ENCODE peak calls at places on chromosomes 1 and 21, in four cellular contexts. H, Q, R and K are unnamed samples.

GRCh38 chr21:44258056-44258725 is 3.5 kb downstream of the DNMT3L start:
- DNase-seq in H (no peak), Q (no peak), R (no peak), K (no peak)

GRCh38 chr1:2091611-2092604 is 41.7 kb downstream of the PRKCZ start:
- DNase-seq in H (no peak), Q (no peak), R (peak; percentile 42), K (peak; percentile 55)

GRCh38 chr1:196997428-196997827 is 20.1 kb downstream of the CFHR5 start:
- DNase-seq in H (no peak), Q (peak; percentile 51), R (no peak), K (no peak)

GRCh38 chr1:73593804-73594203 is 604.2 kb downstream of the LRRIQ3 start:
- DNase-seq in H (no peak), Q (peak; percentile 70), R (no peak), K (no peak)

GRCh38 chr1:247360991-247361721 is 29.5 kb upstream of the ZNF496 start:
- DNase-seq in H (no peak), Q (no peak), R (no peak), K (no peak)

GRCh38 chr1:171645553-171646336 is 6.7 kb downstream of the MYOC start:
- DNase-seq in H (no peak), Q (peak; percentile 5), R (no peak), K (no peak)

GRCh38 chr1:41622859-41623732 is 138.6 kb upstream of the EDN2 start:
- DNase-seq in H (no peak), Q (peak; percentile 68), R (no peak), K (no peak)

GRCh38 chr1:41418868-41419583 is 57.8 kb downstream of the FOXO6 start:
- DNase-seq in H (no peak), Q (peak; percentile 73), R (no peak), K (peak; percentile 89)

GRCh38 chr1:19327301-19327700 is 15.2 kb downstream of the SLC66A1 start:
- DNase-seq in H (no peak), Q (no peak), R (no peak), K (no peak)

GRCh38 chr1:3785458-3786157 is 10.7 kb downstream of the LRRC47 start:
- DNase-seq in H (no peak), Q (peak; percentile 14), R (no peak), K (no peak)

GRCh38 chr1:99457381-99458165 is 188.3 kb upstream of the PALMD start:
- DNase-seq in H (no peak), Q (peak; percentile 90), R (no peak), K (peak; percentile 40)

GRCh38 chr1:24392604-24392946 is 21.0 kb downstream of the STPG1 start:
- DNase-seq in H (no peak), Q (peak; percentile 36), R (no peak), K (no peak)

GRCh38 chr1:185267278-185267677 is 49.8 kb downstream of the IVNS1ABP start:
- DNase-seq in H (no peak), Q (no peak), R (no peak), K (no peak)

GRCh38 chr1:206814716-206815341 is 42.5 kb upstream of the IL10 start:
- DNase-seq in H (no peak), Q (peak; percentile 75), R (no peak), K (no peak)

GRCh38 chr1:60596791-60597748 is 485.3 kb upstream of the NFIA start:
- DNase-seq in H (no peak), Q (no peak), R (no peak), K (no peak)

GRCh38 chr21:45971487-45972352 is 9.8 kb upstream of the COL6A1 start:
- DNase-seq in H (no peak), Q (peak; percentile 80), R (no peak), K (no peak)

GRCh38 chr1:209398330-209398991 is 185.1 kb upstream of the CAMK1G start:
- DNase-seq in H (no peak), Q (peak; percentile 66), R (no peak), K (peak; percentile 89)

GRCh38 chr1:245690946-245691456 is 536.2 kb downstream of the KIF26B start:
- DNase-seq in H (no peak), Q (no peak), R (no peak), K (no peak)

GRCh38 chr1:19756480-19756879 is 43.2 kb downstream of the TMCO4 start:
- DNase-seq in H (no peak), Q (no peak), R (no peak), K (no peak)

GRCh38 chr1:223016890-223017289 is 126.2 kb downstream of the TLR5 start:
- DNase-seq in H (no peak), Q (no peak), R (no peak), K (no peak)

GRCh38 chr1:234484991-234485739 is 6.2 kb upstream of the TARBP1 start:
- DNase-seq in H (no peak), Q (no peak), R (no peak), K (no peak)

GRCh38 chr1:160618327-160618726 is 28.5 kb downstream of the SLAMF1 start:
- DNase-seq in H (no peak), Q (no peak), R (no peak), K (no peak)

GRCh38 chr1:232179896-232180760 is 449.8 kb downstream of the SIPA1L2 start:
- DNase-seq in H (no peak), Q (no peak), R (no peak), K (no peak)

GRCh38 chr1:198337886-198338285 is 181.1 kb downstream of the NEK7 start:
- DNase-seq in H (no peak), Q (no peak), R (no peak), K (peak; percentile 24)

GRCh38 chr1:1619917-1620361 is 4.6 kb downstream of the MIB2 start:
- DNase-seq in H (no peak), Q (no peak), R (no peak), K (no peak)

GRCh38 chr1:59083946-59084865 is 212.7 kb upstream of the FGGY start:
- DNase-seq in H (no peak), Q (no peak), R (no peak), K (no peak)

GRCh38 chr1:153968000-153968363 is 280 bp downstream of the CREB3L4 start:
- DNase-seq in H (no peak), Q (no peak), R (no peak), K (no peak)

GRCh38 chr1:21232044-21232443 is 55.3 kb upstream of the EIF4G3 start:
- DNase-seq in H (no peak), Q (peak; percentile 70), R (peak; percentile 73), K (peak; percentile 76)

GRCh38 chr1:169024255-169024654 is 82.2 kb upstream of the ATP1B1 start:
- DNase-seq in H (no peak), Q (no peak), R (no peak), K (no peak)
- H2BK12ac ChIP-seq in H (no peak overlapping the region), Q (no peak overlapping the region), R (no peak overlapping the region), K (no peak overlapping the region)

GRCh38 chr1:156480411-156481192 is 20.0 kb downstream of the MEF2D start:
- DNase-seq in H (no peak), Q (peak; percentile 63), R (no peak), K (no peak)
- H3K4me3 ChIP-seq in H (no peak overlapping the region), Q (no peak overlapping the region), R (no peak overlapping the region), K (no peak overlapping the region)

GRCh38 chr1:82578086-82578726 is 777.5 kb downstream of the ADGRL2 start:
- DNase-seq in H (no peak), Q (no peak), R (no peak), K (no peak)
- H3K36me3 ChIP-seq in H (no peaks in the 10 kb centered on the region), Q (no peaks in the 10 kb centered on the region), R (no peaks in the 10 kb centered on the region), K (no peaks in the 10 kb centered on the region)

GRCh38 chr1:62687903-62688686 is at the start of gene DOCK7:
- DNase-seq in H (peak; percentile 56), Q (peak; percentile 86), R (peak; percentile 87), K (peak; percentile 93)
- H2BK12ac ChIP-seq in H (peak within 1 kb of the TSS; percentile 5), Q (no peak within 1 kb of the TSS), R (no peak within 1 kb of the TSS), K (no peak within 1 kb of the TSS)

DNA sequence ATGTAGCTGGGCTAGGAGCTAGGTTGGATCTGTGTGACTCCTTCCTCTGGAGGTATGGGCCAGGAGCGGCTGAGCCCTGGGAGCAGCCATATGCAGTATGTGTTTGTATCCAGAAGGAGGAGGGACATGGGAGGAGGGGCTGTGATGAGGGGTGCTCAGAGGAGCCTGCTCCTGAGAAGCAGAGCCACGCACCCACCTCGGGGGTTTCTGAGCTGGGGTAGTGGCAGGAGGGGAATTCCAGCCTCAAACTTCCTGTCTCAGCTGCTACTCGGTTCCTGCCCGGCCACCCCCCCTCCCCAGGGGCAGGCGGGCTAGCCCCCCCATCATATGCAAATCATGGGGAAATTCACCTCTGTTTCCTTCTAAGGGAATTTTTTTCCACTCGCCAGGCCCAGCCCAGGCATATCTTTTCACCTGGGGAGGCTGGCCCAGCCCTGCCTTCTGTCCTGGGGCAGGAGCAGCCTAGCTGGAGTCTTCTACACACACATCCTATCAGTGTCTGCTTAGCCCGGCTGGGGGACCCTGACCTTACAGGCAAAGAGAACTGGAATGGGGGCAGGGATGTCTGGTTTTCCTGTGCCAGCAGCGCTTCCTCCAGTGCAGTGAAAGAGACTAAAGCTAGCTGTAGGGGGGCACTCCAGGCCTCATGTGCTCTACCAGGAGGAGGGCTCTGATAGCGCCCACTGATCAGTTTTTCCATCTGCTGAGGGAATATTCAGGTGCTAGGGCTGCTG is 3.0 kb downstream of the ZC3H12A start:
- DNase-seq in H (no peak), Q (peak; percentile 83), R (no peak), K (peak; percentile 42)
- H3K4me3 ChIP-seq in H (peak overlapping the region; percentile 19), Q (peak overlapping the region; percentile 79), R (no peak overlapping the region), K (peak overlapping the region; percentile 25)

GRCh38 chr1:180066150-180066549 is 88.5 kb upstream of the QSOX1 start:
- DNase-seq in H (no peak), Q (no peak), R (no peak), K (no peak)
- H3K36me3 ChIP-seq in H (peaks cover 47% of the 10 kb centered on the region), Q (peaks cover 12% of the 10 kb centered on the region), R (peaks cover 15% of the 10 kb centered on the region), K (peaks cover 18% of the 10 kb centered on the region)

DNA sequence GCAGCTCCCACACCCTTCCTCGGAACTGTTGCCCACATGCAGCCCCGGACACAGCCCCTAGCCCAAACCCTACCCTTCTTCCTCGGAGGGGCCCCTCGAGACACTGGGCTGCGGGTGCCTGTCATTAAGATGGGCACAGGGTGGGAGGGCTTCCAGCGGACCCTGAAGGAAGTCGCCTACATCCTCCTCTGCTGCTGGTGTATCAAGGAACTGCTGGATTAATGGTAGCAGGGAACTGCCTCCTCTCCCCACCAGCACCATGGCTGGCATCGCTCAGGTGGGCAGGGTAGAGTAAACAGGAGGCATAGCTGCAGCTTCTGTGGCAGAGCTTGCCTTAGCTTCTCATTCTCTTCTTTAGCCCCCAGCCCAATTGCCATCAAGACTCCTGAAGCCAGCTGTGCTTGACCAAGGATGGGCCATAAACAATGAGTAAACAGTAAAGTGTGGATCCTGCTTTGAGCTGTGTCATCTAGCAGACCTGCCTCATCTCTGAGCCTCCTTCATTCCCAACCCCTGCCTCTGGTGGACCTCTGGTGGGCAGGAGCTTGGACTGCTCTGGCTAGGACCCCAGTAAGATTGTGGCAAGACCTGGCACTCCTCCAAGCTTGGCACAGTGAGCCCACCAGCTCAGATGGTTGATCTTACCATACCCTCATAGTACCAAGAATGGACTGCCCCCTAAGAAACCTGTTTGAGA is at the start of gene LENEP:
- DNase-seq in H (no peak), Q (no peak), R (no peak), K (no peak)
- H2BK12ac ChIP-seq in H (peak within 1 kb of the TSS; percentile 17), Q (peak within 1 kb of the TSS; percentile 45), R (no peak within 1 kb of the TSS), K (peak within 1 kb of the TSS; percentile 16)